ENCODE peak calls at places on chromosomes 13 and 19, in eight cellular contexts. Y is lower lobe of right lung, L is lower leg skin, P is fibroblast of lung, S is ascending aorta, R is HFF-Myc, Z is Peyer's patch, Q is osteoblast. N is an unnamed sample.

GRCh38 chr19:5673752-5674151 is 6.6 kb downstream of the MICOS13 start:
- DNase-seq in Y (no peak), L (no peak), P (no peak), S (no peak), R (no peak), Z (no peak), Q (no peak), N (no peak)

GRCh38 chr13:79989251-79989661 is 351.7 kb downstream of the SPRY2 start:
- DNase-seq in Y (no peak), L (no peak), P (peak), S (no peak), R (no peak), Z (no peak), Q (no peak), N (no peak)

GRCh38 chr19:1488282-1488601 is 1.9 kb downstream of the PCSK4 start:
- DNase-seq in Y (no peak), L (no peak), P (no peak), S (no peak), R (no peak), Z (no peak), Q (no peak), N (no peak)

GRCh38 chr13:41193469-41193868 is 900 bp downstream of the KBTBD7 start:
- DNase-seq in Y (no peak), L (no peak), P (no peak), S (no peak), R (no peak), Z (no peak), Q (no peak), N (no peak)

GRCh38 chr13:39672378-39673132 is 17.1 kb downstream of the COG6 start:
- DNase-seq in Y (no peak), L (no peak), P (no peak), S (no peak), R (no peak), Z (no peak), Q (no peak), N (no peak)

GRCh38 chr19:7917292-7918061 is 2.7 kb upstream of the SNAPC2 start:
- DNase-seq in Y (peak), L (no peak), P (peak), S (no peak), R (no peak), Z (peak), Q (peak), N (no peak)

GRCh38 chr19:45595814-45596213 is 6.2 kb downstream of the GPR4 start:
- DNase-seq in Y (no peak), L (no peak), P (no peak), S (no peak), R (no peak), Z (no peak), Q (peak), N (no peak)

GRCh38 chr19:34963531-34964406 is at the start of gene ZNF792:
- DNase-seq in Y (peak), L (peak), P (peak), S (peak), R (no peak), Z (peak), Q (peak), N (no peak)

GRCh38 chr13:112545866-112546265 is 42.1 kb downstream of the TUBGCP3 start:
- DNase-seq in Y (no peak), L (no peak), P (peak), S (no peak), R (peak), Z (no peak), Q (peak), N (no peak)

GRCh38 chr19:58033741-58034475 is at the start of gene ZSCAN1:
- DNase-seq in Y (peak), L (peak), P (peak), S (peak), R (no peak), Z (peak), Q (peak), N (no peak)

GRCh38 chr19:11152318-11153062 is 3.1 kb downstream of the SPC24 start:
- DNase-seq in Y (no peak), L (peak), P (peak), S (peak), R (no peak), Z (peak), Q (peak), N (peak)

GRCh38 chr13:111915104-111915551 is 151.8 kb upstream of the SOX1 start:
- DNase-seq in Y (no peak), L (peak), P (no peak), S (peak), R (no peak), Z (peak), Q (peak), N (no peak)

GRCh38 chr13:41008349-41008980 is 10.7 kb downstream of the ELF1 start:
- DNase-seq in Y (no peak), L (no peak), P (peak), S (no peak), R (no peak), Z (no peak), Q (no peak), N (no peak)

GRCh38 chr13:90362718-90363117 is 984.8 kb upstream of the MIR17HG start:
- DNase-seq in Y (no peak), L (no peak), P (peak), S (no peak), R (peak), Z (no peak), Q (no peak), N (peak)

GRCh38 chr19:16148443-16149045 is 5.1 kb downstream of the HSH2D start:
- DNase-seq in Y (no peak), L (no peak), P (no peak), S (no peak), R (no peak), Z (no peak), Q (peak), N (no peak)

GRCh38 chr13:113420833-113421600 is 32.3 kb downstream of the ADPRHL1 start:
- DNase-seq in Y (no peak), L (peak), P (no peak), S (no peak), R (no peak), Z (no peak), Q (no peak), N (no peak)

GRCh38 chr19:57903298-57904174 is 12.9 kb downstream of the ZNF417 start:
- DNase-seq in Y (no peak), L (peak), P (peak), S (no peak), R (no peak), Z (peak), Q (peak), N (peak)

GRCh38 chr19:12783849-12784393 is 7.4 kb upstream of the JUNB start:
- DNase-seq in Y (peak), L (no peak), P (no peak), S (peak), R (no peak), Z (peak), Q (peak), N (no peak)

GRCh38 chr19:1394252-1395193 is 6.8 kb downstream of the GAMT start:
- DNase-seq in Y (no peak), L (no peak), P (no peak), S (no peak), R (no peak), Z (no peak), Q (no peak), N (no peak)

GRCh38 chr19:33022472-33023116 is 42.1 kb downstream of the RHPN2 start:
- DNase-seq in Y (no peak), L (no peak), P (no peak), S (no peak), R (no peak), Z (no peak), Q (no peak), N (no peak)

GRCh38 chr13:72062566-72062965 is 195.6 kb upstream of the DACH1 start:
- DNase-seq in Y (no peak), L (no peak), P (no peak), S (no peak), R (no peak), Z (no peak), Q (no peak), N (no peak)

GRCh38 chr13:100594731-100595130 is 6.1 kb upstream of the GGACT start:
- DNase-seq in Y (no peak), L (no peak), P (no peak), S (no peak), R (no peak), Z (peak), Q (no peak), N (no peak)

GRCh38 chr13:42272115-42272756 is at the start of gene AKAP11:
- DNase-seq in Y (peak), L (peak), P (peak), S (peak), R (no peak), Z (peak), Q (peak), N (no peak)

GRCh38 chr19:45765365-45766292 is 3.4 kb downstream of the SIX5 start:
- DNase-seq in Y (no peak), L (peak), P (no peak), S (no peak), R (no peak), Z (no peak), Q (peak), N (no peak)

GRCh38 chr13:95300625-95301134 is 571 bp downstream of the ABCC4 start:
- DNase-seq in Y (peak), L (peak), P (peak), S (no peak), R (peak), Z (peak), Q (peak), N (no peak)

GRCh38 chr19:2678043-2678671 is 24.3 kb downstream of the GNG7 start:
- DNase-seq in Y (no peak), L (no peak), P (no peak), S (no peak), R (no peak), Z (peak), Q (peak), N (no peak)

GRCh38 chr19:19165396-19165795 is 4.7 kb downstream of the MEF2B start:
- DNase-seq in Y (no peak), L (no peak), P (no peak), S (no peak), R (no peak), Z (no peak), Q (peak), N (no peak)

GRCh38 chr19:19171110-19171672 is 1.1 kb upstream of the MEF2B start:
- DNase-seq in Y (no peak), L (no peak), P (no peak), S (no peak), R (no peak), Z (no peak), Q (no peak), N (no peak)

GRCh38 chr19:19169236-19170052 is 619 bp downstream of the MEF2B start:
- DNase-seq in Y (no peak), L (no peak), P (no peak), S (no peak), R (no peak), Z (no peak), Q (peak), N (no peak)

GRCh38 chr19:19170053-19170945 is at the start of gene MEF2B:
- DNase-seq in Y (peak), L (peak), P (peak), S (peak), R (no peak), Z (peak), Q (peak), N (no peak)

GRCh38 chr19:19167612-19168011 is 2.5 kb downstream of the MEF2B start:
- DNase-seq in Y (no peak), L (no peak), P (no peak), S (no peak), R (no peak), Z (no peak), Q (peak), N (no peak)
- H3K4me3 ChIP-seq in Y (no peak), L (no peak), P (no peak), S (no peak), R (no peak), Z (no peak), Q (no peak), N (no peak)

DNA sequence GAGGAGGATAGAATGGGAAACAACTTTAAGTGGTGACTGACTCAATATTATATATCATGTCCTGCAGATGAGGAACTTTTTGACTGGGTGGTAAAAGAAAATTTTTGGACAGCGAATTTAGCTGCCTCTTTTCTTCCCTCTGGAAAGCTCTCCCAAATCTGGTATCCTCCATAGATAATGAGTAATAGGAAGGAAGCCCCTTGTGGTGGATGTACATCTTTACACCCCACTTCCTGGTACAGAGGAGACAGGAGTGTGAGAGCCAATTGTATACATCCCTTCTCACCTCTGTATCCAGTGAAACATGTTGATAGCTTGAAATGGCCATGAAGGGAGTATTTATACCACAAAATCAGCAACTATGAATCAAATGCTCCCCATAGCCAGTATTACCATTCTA is 17.2 kb upstream of the TDRD3 start:
- DNase-seq in Y (no peak), L (no peak), P (no peak), S (no peak), R (no peak), Z (no peak), Q (no peak), N (no peak)
- TF ChIP-seq CTCF in Y (no peak), L (no peak), P (peak), S (no peak), R (peak), Z (no peak), Q (no peak), N (no peak)

DNA sequence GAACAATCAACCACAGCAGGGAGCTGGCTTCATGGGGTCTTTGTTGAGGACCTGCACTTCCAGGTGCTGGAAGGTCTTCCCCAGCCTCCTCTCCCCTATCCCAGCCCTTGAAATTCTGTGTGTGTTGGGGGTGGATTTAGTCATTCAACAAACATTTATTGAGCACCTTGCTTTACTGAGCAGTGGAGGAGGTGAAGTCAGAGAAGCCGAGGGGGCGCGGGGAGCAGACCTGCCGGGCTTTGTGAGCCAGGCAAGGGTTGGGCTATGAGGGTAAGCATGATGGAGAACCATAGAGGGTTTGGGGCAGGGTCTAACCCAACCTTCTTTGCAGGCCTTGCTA is 3.5 kb upstream of the C19orf85 start:
- DNase-seq in Y (no peak), L (no peak), P (no peak), S (no peak), R (no peak), Z (no peak), Q (no peak), N (no peak)
- H3K4me3 ChIP-seq in Y (no peak), L (no peak), P (no peak), S (no peak), R (no peak), Z (no peak), Q (peak), N (no peak)

GRCh38 chr13:99459101-99459500 is 42.2 kb upstream of the TM9SF2 start:
- DNase-seq in Y (no peak), L (no peak), P (no peak), S (no peak), R (no peak), Z (no peak), Q (no peak), N (no peak)
- TF ChIP-seq CTCF in Y (no peak), L (no peak), P (no peak), S (no peak), R (no peak), Z (no peak), Q (no peak), N (no peak)

DNA sequence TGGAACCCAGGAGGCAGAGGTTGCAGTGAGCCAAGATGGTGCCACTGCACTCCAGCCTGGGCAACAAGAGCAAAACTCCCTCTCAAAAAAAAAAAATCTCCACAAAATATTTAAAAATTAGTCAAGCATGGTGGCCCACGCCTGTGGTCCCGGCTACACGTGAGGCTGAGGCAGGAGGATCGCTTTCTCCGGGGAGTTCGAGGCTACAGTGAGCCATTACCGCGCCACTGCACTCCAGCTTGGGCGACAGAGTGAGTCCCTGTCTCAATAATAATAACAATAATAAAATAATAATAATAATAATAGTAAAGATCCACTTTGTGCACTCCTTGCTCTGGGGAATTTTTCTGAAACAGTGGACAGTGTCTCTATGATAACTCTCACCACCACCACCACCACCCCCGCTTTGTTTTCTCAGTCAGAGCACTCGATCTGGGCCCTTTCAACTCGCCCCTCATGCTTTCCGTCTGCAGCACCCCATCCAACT is 8.7 kb downstream of the NAPSA start:
- DNase-seq in Y (peak), L (no peak), P (no peak), S (no peak), R (no peak), Z (no peak), Q (no peak), N (no peak)
- H3K4me3 ChIP-seq in Y (peak), L (no peak), P (no peak), S (no peak), R (no peak), Z (no peak), Q (no peak), N (no peak)

GRCh38 chr13:45512148-45512498 is 47.4 kb downstream of the COG3 start:
- DNase-seq in Y (no peak), L (no peak), P (peak), S (no peak), R (no peak), Z (no peak), Q (no peak), N (no peak)
- TF ChIP-seq CTCF in Y (no peak), L (no peak), P (no peak), S (no peak), R (no peak), Z (no peak), Q (no peak), N (no peak)

N was measured in LNCaP clone FGC.